ENCODE peak calls at places on chromosomes 16 and 17, in eight cellular contexts. B, N, I, A, E, R, M and V are unnamed samples.

GRCh38 chr17:13940858-13941665 is 128.2 kb upstream of the COX10 start:
- DNase-seq in E (no peak), R (no peak), N (no peak), M (peak; percentile 22), I (peak; percentile 73), A (no peak), B (peak; percentile 35), V (no peak)

GRCh38 chr16:29820271-29820701 is at the start of gene MVP:
- DNase-seq in N (peak; percentile 68), M (peak; percentile 63), R (no peak), I (no peak), B (peak; percentile 66), A (peak; percentile 57), E (no peak), V (peak; percentile 91)

GRCh38 chr17:7173687-7174602 is 5.2 kb downstream of the ASGR1 start:
- DNase-seq in I (peak; percentile 98), M (no peak), N (peak; percentile 58), B (no peak), R (peak; percentile 41), E (no peak), A (peak; percentile 78), V (peak; percentile 83)

GRCh38 chr17:75244133-75244866 is 17.1 kb downstream of the GGA3 start:
- DNase-seq in B (no peak), M (no peak), A (no peak), E (no peak), I (no peak), R (no peak), N (no peak), V (no peak)

GRCh38 chr17:13931752-13932477 is 137.4 kb upstream of the COX10 start:
- DNase-seq in N (peak; percentile 68), B (peak; percentile 35), A (peak; percentile 53), M (peak; percentile 37), E (no peak), I (no peak), R (no peak), V (peak; percentile 77)

GRCh38 chr16:86504315-86505184 is 5.8 kb upstream of the FOXF1 start:
- DNase-seq in N (no peak), R (no peak), A (no peak), E (no peak), I (no peak), B (no peak), M (no peak), V (no peak)

GRCh38 chr16:75267631-75268264 is 16.3 kb upstream of the BCAR1 start:
- DNase-seq in E (no peak), B (peak; percentile 86), I (peak; percentile 76), R (no peak), M (no peak), A (no peak), N (peak; percentile 76), V (peak; percentile 84)

GRCh38 chr16:16033208-16033717 is 83.8 kb downstream of the ABCC1 start:
- DNase-seq in R (no peak), E (no peak), N (no peak), M (no peak), B (no peak), A (no peak), I (no peak), V (no peak)

GRCh38 chr17:67563692-67564228 is 154.0 kb upstream of the NOL11 start:
- DNase-seq in E (no peak), N (no peak), A (no peak), I (peak; percentile 7), M (no peak), R (no peak), B (no peak), V (no peak)

GRCh38 chr17:13346996-13347762 is 254.6 kb downstream of the HS3ST3A1 start:
- DNase-seq in B (peak; percentile 95), I (no peak), N (no peak), A (no peak), R (no peak), M (peak; percentile 93), E (no peak), V (no peak)

DNA sequence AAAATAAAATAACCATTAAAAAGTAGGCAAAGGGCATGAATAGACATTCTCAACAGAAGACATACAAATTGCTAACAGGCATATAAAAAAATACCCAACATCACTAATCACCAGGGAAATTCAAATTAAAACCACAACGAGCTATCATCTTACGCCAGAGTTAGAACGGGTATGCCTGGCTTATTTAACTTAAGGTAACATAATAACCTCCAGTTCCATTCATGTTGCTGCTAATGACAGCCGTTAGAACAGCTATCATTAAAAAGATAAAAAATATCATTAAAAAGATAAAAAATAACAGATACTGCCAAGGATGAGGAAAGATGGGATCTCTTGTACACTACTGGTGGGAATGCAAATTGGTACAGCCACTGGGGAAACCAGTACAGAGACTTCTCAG is 89.3 kb downstream of the GAS7 start:
- DNase-seq in M (no peak), B (no peak), A (no peak), N (no peak), R (no peak), E (no peak), I (no peak), V (no peak)
- TF ChIP-seq CTCF in M (no peak), B (no peak), A (no peak), N (no peak), R (no peak), E (no peak), I (no peak), V (no peak)

GRCh38 chr16:81860310-81860709 is 81.2 kb downstream of the PLCG2 start:
- DNase-seq in N (no peak), B (no peak), M (no peak), A (no peak), I (no peak), R (no peak), E (no peak), V (no peak)

GRCh38 chr16:81860867-81861266 is 81.8 kb downstream of the PLCG2 start:
- DNase-seq in M (no peak), B (no peak), A (no peak), R (no peak), N (no peak), I (no peak), E (no peak), V (no peak)

GRCh38 chr16:81852347-81852746 is 73.3 kb downstream of the PLCG2 start:
- DNase-seq in N (no peak), B (no peak), M (no peak), A (no peak), R (no peak), I (no peak), E (no peak), V (no peak)

GRCh38 chr16:81850197-81850944 is 71.3 kb downstream of the PLCG2 start:
- DNase-seq in E (no peak), R (no peak), N (no peak), I (no peak), A (no peak), M (no peak), B (no peak), V (no peak)

DNA sequence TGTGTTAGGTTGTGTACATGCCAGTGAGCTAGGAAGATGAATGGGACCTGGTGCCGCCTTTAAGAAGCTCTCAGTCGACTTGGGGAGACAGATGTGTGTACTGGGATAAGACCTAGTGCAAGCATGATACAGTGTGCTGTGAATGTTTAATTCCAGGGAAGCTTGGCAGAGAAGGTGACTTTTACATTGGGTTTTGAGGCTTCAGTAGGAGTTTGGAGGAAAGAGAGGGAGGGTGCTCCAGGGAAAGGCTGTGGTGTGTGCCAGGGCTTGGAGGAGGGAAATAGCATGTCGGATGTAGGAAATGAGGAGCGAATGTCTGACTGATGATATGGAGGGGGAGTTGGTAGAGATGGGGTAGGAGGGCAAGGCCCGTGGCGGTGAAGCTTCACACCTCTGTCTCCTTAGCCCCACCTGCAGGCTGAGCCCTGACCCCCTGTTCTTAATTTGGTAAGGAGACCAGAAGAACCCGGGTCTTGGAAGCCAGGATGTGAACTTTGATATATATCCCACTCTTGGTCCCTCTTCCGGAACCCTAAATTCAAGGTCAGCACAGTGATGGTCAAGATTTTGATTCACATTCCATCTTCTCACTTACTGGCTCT is 76.6 kb downstream of the PLCG2 start:
- DNase-seq in E (no peak), M (no peak), A (no peak), N (no peak), B (no peak), I (peak; percentile 80), R (no peak), V (no peak)
- TF ChIP-seq CTCF in E (no peak), M (no peak), A (no peak), N (no peak), B (no peak), I (peak; percentile 64), R (no peak), V (no peak)

GRCh38 chr16:27690604-27691003 is 140.7 kb downstream of the KATNIP start:
- DNase-seq in N (no peak), A (no peak), E (no peak), M (peak; percentile 30), R (no peak), I (peak; percentile 77), B (no peak), V (peak; percentile 49)
- TF ChIP-seq CTCF in N (peak; percentile 38), A (peak; percentile 42), E (peak; percentile 29), M (peak; percentile 63), R (peak; percentile 36), I (peak; percentile 79), B (peak; percentile 45), V (peak; percentile 24)

DNA sequence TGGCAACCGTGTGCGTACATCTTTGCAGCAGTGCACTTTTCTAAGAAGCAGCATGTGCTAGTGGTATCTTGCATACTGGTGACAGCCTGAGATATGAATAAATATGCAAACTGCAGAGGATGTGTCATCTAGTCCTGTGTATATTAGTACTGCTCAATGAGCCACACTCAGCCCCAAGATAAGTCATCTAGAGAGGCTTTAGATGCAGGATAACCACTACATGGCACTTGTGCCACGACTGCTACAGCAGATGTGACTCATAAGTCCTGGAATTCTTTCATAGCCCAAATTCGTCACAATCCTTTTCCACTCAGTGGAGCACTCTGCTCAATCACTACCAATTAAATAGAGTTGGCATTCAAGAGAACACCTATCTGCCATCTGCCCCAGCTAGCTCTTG is 171.5 kb downstream of the AXIN2 start:
- DNase-seq in N (no peak), E (no peak), I (no peak), R (no peak), A (no peak), M (peak; percentile 17), B (peak; percentile 27), V (no peak)
- TF ChIP-seq CTCF in N (no peak), E (no peak), I (no peak), R (no peak), A (no peak), M (no peak), B (no peak), V (no peak)